ENCODE peak calls at places on chromosome 13, in five cellular contexts. C, D, I, B and N are unnamed samples.

GRCh38 chr13:33111414-33112110 is 95.3 kb downstream of the KL start:
- DNase-seq in C (no peak), D (peak), I (no peak), B (no peak), N (no peak)

GRCh38 chr13:51323824-51324511 is 15.5 kb upstream of the SERPINE3 start:
- DNase-seq in C (no peak), D (no peak), I (no peak), B (no peak), N (peak)

GRCh38 chr13:50701469-50701868 is 142.0 kb downstream of the DLEU7 start:
- DNase-seq in C (no peak), D (no peak), I (no peak), B (no peak), N (no peak)

GRCh38 chr13:44715287-44716224 is 139.4 kb upstream of the TSC22D1 start:
- DNase-seq in C (no peak), D (no peak), I (no peak), B (no peak), N (peak)

GRCh38 chr13:35699805-35700204 is 223.3 kb upstream of the MAB21L1 start:
- DNase-seq in C (no peak), D (no peak), I (no peak), B (no peak), N (peak)

GRCh38 chr13:97125051-97125809 is 96.9 kb upstream of the MBNL2 start:
- DNase-seq in C (no peak), D (no peak), I (no peak), B (no peak), N (no peak)

GRCh38 chr13:20473888-20474287 is 51.8 kb downstream of the CRYL1 start:
- DNase-seq in C (no peak), D (no peak), I (no peak), B (no peak), N (no peak)

GRCh38 chr13:107124129-107124718 is 556.3 kb upstream of the ARGLU1 start:
- DNase-seq in C (no peak), D (no peak), I (no peak), B (no peak), N (no peak)

GRCh38 chr13:36814465-36814864 is 4.6 kb upstream of the RFXAP start:
- DNase-seq in C (no peak), D (no peak), I (no peak), B (no peak), N (no peak)

GRCh38 chr13:45393941-45394570 is 24.1 kb downstream of the SLC25A30 start:
- DNase-seq in C (no peak), D (no peak), I (no peak), B (peak), N (peak)

GRCh38 chr13:96181886-96182285 is 92.0 kb downstream of the HS6ST3 start:
- DNase-seq in C (no peak), D (no peak), I (no peak), B (no peak), N (no peak)

GRCh38 chr13:98273824-98274786 is 97.0 kb upstream of the RNF113B start:
- DNase-seq in C (no peak), D (no peak), I (no peak), B (no peak), N (no peak)

GRCh38 chr13:31322025-31322424 is 122.2 kb downstream of the B3GLCT start:
- DNase-seq in C (no peak), D (peak), I (no peak), B (no peak), N (no peak)

DNA sequence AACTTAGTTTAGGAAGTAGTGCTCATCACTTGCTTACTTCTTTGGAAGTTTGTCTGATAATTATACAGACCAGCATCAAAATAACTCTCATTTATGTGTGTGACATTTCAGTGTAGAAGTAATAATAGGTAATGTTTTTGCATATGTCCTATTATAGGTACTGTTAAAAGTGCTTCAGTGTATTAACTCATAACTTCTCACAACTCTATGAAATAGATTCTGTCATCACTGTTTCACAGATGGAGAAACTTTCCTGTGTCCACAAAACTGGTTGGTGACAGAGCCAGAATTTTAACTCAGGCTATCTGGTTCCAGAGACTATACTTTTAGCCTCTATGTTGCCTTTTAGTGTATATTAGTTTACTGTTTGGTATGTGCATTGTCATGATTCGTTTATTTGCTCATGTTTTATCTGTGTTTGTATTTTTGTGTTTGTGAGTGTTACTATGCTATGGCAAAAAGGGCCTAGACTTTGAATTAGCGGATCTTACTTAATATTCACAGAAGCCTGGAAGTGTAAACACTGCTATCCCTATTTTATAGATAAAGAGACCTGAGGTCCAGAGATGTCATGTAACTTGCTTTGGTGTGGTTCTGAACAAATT is 12.7 kb downstream of the LPAR6 start:
- DNase-seq in C (no peak), D (no peak), I (no peak), B (no peak), N (no peak)
- TF ChIP-seq CTCF in C (no peak), D (no peak), I (no peak), B (no peak), N (no peak)

GRCh38 chr13:29936051-29936813 is 85.8 kb upstream of the UBL3 start:
- DNase-seq in C (peak), D (no peak), I (no peak), B (no peak), N (no peak)
- H3K4me3 ChIP-seq in C (peak), D (no peak), I (no peak), B (no peak), N (no peak)

GRCh38 chr13:23672616-23673015 is 102.4 kb downstream of the TNFRSF19 start:
- DNase-seq in C (no peak), D (no peak), I (no peak), B (no peak), N (no peak)
- H3K27ac ChIP-seq in C (no peak), D (peak), I (peak), B (no peak), N (no peak)

GRCh38 chr13:25678398-25678797 is 306.6 kb downstream of the ATP8A2 start:
- DNase-seq in C (no peak), D (no peak), I (no peak), B (no peak), N (peak)
- TF ChIP-seq CTCF in C (no peak), D (peak), I (no peak), B (no peak), N (no peak)

DNA sequence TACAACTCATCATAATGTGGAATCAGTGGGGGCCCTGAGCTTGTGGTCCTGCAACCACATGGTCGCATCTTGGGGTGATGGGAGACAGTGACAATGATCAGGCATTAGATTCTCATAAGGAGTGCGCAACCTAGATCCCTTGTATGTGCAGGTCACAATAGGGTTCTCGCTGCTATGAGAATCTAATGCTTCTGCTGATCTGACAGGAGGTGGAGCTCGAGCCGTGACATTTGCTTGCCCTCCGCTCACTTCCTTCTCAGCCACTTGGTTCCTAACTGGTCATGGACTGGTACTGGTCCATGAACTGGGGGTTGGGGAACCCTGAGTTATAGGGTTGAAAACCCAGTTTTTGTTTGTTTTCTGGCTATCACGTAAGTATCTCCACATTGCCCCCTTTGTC is 1290.9 kb upstream of the ATXN8OS start:
- DNase-seq in C (no peak), D (no peak), I (no peak), B (no peak), N (no peak)
- H3K4me3 ChIP-seq in C (no peak), D (no peak), I (no peak), B (no peak), N (no peak)

DNA sequence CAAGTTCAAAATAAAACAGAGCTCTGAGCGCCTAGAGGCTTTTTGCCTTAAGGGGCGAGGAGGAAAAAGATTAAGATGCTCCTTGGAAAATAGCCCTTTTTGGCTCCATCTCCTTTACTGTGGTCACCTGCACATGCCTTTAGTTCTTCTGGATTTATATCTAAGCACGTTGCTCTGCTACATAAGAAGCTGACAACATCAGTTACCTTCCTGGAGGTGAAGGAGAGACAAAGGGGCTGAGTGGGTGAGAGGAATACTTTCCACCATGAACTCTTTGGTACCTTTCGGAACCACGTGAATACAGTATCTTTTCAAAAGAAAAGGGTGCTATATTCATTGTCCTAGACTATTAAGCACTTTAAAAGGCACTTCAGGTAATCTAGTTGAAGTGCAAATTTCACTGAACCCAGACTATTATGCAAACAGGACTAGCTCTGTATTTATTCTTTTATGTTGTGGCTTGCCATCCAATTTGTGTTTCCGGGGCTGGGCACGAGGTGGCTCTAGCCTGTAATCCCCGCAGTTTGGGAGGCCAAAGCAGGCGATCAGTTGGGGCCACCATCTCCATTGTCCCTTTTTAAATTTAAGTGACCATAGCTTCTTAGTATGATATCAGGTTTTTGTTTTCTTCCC is 201.5 kb downstream of the TM9SF2 start:
- DNase-seq in C (no peak), D (no peak), I (no peak), B (no peak), N (no peak)
- H3K27ac ChIP-seq in C (no peak), D (no peak), I (no peak), B (no peak), N (no peak)

GRCh38 chr13:23777571-23777870 is 111.7 kb downstream of the MIPEP start:
- DNase-seq in C (no peak), D (no peak), I (no peak), B (no peak), N (no peak)

GRCh38 chr13:23772717-23773116 is 116.5 kb downstream of the MIPEP start:
- DNase-seq in C (no peak), D (no peak), I (no peak), B (no peak), N (no peak)

GRCh38 chr13:23776698-23777570 is 112.3 kb downstream of the MIPEP start:
- DNase-seq in C (no peak), D (no peak), I (no peak), B (no peak), N (no peak)

GRCh38 chr13:23778879-23779278 is 110.3 kb downstream of the MIPEP start:
- DNase-seq in C (no peak), D (no peak), I (no peak), B (no peak), N (no peak)

GRCh38 chr13:23778007-23778687 is 111.1 kb downstream of the MIPEP start:
- DNase-seq in C (no peak), D (no peak), I (no peak), B (no peak), N (no peak)
- TF ChIP-seq CTCF in C (no peak), D (peak), I (peak), B (no peak), N (no peak)

GRCh38 chr13:113305208-113305607 is 8.2 kb downstream of the LAMP1 start:
- DNase-seq in C (no peak), D (no peak), I (no peak), B (no peak), N (peak)
- H3K4me3 ChIP-seq in C (no peak), D (no peak), I (no peak), B (no peak), N (no peak)

GRCh38 chr13:110297771-110298170 is 9.2 kb downstream of the COL4A1 start:
- DNase-seq in C (no peak), D (no peak), I (no peak), B (no peak), N (no peak)

GRCh38 chr13:110298566-110299321 is 8.2 kb downstream of the COL4A1 start:
- DNase-seq in C (no peak), D (no peak), I (peak), B (no peak), N (no peak)

GRCh38 chr13:110297011-110297410 is 9.9 kb downstream of the COL4A1 start:
- DNase-seq in C (no peak), D (no peak), I (no peak), B (no peak), N (no peak)

GRCh38 chr13:110300090-110300815 is 6.7 kb downstream of the COL4A1 start:
- DNase-seq in C (no peak), D (no peak), I (no peak), B (no peak), N (no peak)

GRCh38 chr13:110298221-110298565 is 8.8 kb downstream of the COL4A1 start:
- DNase-seq in C (no peak), D (no peak), I (no peak), B (no peak), N (no peak)
- H3K27ac ChIP-seq in C (peak), D (peak), I (peak), B (no peak), N (peak)